ENCODE peak calls at places on chromosomes 3 and 15, in eight cellular contexts. One of them, this sample, is unnamed.
A peak's percentile ranks its signal among the peaks of the same experiment; 100 is the strongest.

GRCh38 chr15:66025972-66026371 is 156.7 kb downstream of the RAB11A start:
- DNase-seq in Peyer's patch: no peak
- DNase-seq in K562: no peak
- DNase-seq in HCT116: no peak
- DNase-seq in adrenal gland: no peak
- DNase-seq in ovary: no peak
- DNase-seq in IMR-90: no peak
- DNase-seq in suprapubic skin: no peak
- DNase-seq in this sample: no peak

GRCh38 chr3:146164951-146165350 is 4.0 kb upstream of the PLOD2 start:
- DNase-seq in Peyer's patch: no peak
- DNase-seq in suprapubic skin: no peak
- DNase-seq in K562: no peak
- DNase-seq in IMR-90: no peak
- DNase-seq in ovary: no peak
- DNase-seq in HCT116: no peak
- DNase-seq in adrenal gland: no peak
- DNase-seq in this sample: no peak

GRCh38 chr3:192887701-192888100 is 30.0 kb downstream of the MB21D2 start:
- DNase-seq in IMR-90: no peak
- DNase-seq in adrenal gland: no peak
- DNase-seq in K562: no peak
- DNase-seq in HCT116: no peak
- DNase-seq in Peyer's patch: no peak
- DNase-seq in ovary: no peak
- DNase-seq in suprapubic skin: no peak
- DNase-seq in this sample: no peak

GRCh38 chr3:155500429-155500828 is 206.9 kb upstream of the STRIT1 start:
- DNase-seq in HCT116: no peak
- DNase-seq in Peyer's patch: no peak
- DNase-seq in adrenal gland: no peak
- DNase-seq in suprapubic skin: no peak
- DNase-seq in ovary: no peak
- DNase-seq in IMR-90: no peak
- DNase-seq in K562: no peak
- DNase-seq in this sample: no peak

GRCh38 chr3:82567029-82567600 is 805.7 kb upstream of the GBE1 start:
- DNase-seq in HCT116: no peak
- DNase-seq in suprapubic skin: no peak
- DNase-seq in ovary: no peak
- DNase-seq in K562: no peak
- DNase-seq in Peyer's patch: no peak
- DNase-seq in adrenal gland: no peak
- DNase-seq in IMR-90: no peak
- DNase-seq in this sample: no peak

GRCh38 chr15:39242345-39242744 is 338.5 kb upstream of the THBS1 start:
- DNase-seq in HCT116: no peak
- DNase-seq in IMR-90: peak; percentile 47
- DNase-seq in suprapubic skin: no peak
- DNase-seq in Peyer's patch: no peak
- DNase-seq in K562: no peak
- DNase-seq in adrenal gland: no peak
- DNase-seq in ovary: no peak
- DNase-seq in this sample: no peak

GRCh38 chr3:42660131-42660715 is 6.7 kb downstream of the ZBTB47 start:
- DNase-seq in K562: no peak
- DNase-seq in IMR-90: peak; percentile 55
- DNase-seq in adrenal gland: peak; percentile 58
- DNase-seq in HCT116: no peak
- DNase-seq in suprapubic skin: no peak
- DNase-seq in ovary: no peak
- DNase-seq in Peyer's patch: no peak
- DNase-seq in this sample: no peak

GRCh38 chr3:13016083-13016725 is 57.0 kb downstream of the IQSEC1 start:
- DNase-seq in suprapubic skin: peak; percentile 82
- DNase-seq in Peyer's patch: peak; percentile 56
- DNase-seq in ovary: no peak
- DNase-seq in HCT116: no peak
- DNase-seq in adrenal gland: peak; percentile 83
- DNase-seq in IMR-90: no peak
- DNase-seq in K562: peak; percentile 42
- DNase-seq in this sample: peak; percentile 91

GRCh38 chr15:58957101-58957973 is 23.9 kb upstream of the SLTM start:
- DNase-seq in K562: peak; percentile 57
- DNase-seq in HCT116: peak; percentile 81
- DNase-seq in suprapubic skin: no peak
- DNase-seq in Peyer's patch: no peak
- DNase-seq in adrenal gland: peak; percentile 60
- DNase-seq in ovary: no peak
- DNase-seq in IMR-90: peak; percentile 58
- DNase-seq in this sample: no peak

GRCh38 chr15:73930371-73930770 is 4.1 kb downstream of the LOXL1 start:
- DNase-seq in IMR-90: peak; percentile 93
- DNase-seq in K562: no peak
- DNase-seq in Peyer's patch: peak; percentile 48
- DNase-seq in ovary: peak; percentile 65
- DNase-seq in HCT116: no peak
- DNase-seq in adrenal gland: no peak
- DNase-seq in suprapubic skin: no peak
- DNase-seq in this sample: no peak

GRCh38 chr3:182450942-182451607 is 342.2 kb upstream of the ATP11B start:
- DNase-seq in IMR-90: no peak
- DNase-seq in suprapubic skin: no peak
- DNase-seq in adrenal gland: no peak
- DNase-seq in Peyer's patch: no peak
- DNase-seq in ovary: no peak
- DNase-seq in K562: no peak
- DNase-seq in HCT116: no peak
- DNase-seq in this sample: no peak

GRCh38 chr15:75051161-75051560 is 27.8 kb downstream of the PPCDC start:
- DNase-seq in HCT116: no peak
- DNase-seq in adrenal gland: no peak
- DNase-seq in ovary: no peak
- DNase-seq in IMR-90: no peak
- DNase-seq in Peyer's patch: peak; percentile 26
- DNase-seq in K562: no peak
- DNase-seq in suprapubic skin: no peak
- DNase-seq in this sample: no peak

GRCh38 chr3:115040673-115041286 is 106.3 kb downstream of the ZBTB20 start:
- DNase-seq in IMR-90: peak; percentile 52
- DNase-seq in adrenal gland: no peak
- DNase-seq in ovary: no peak
- DNase-seq in K562: no peak
- DNase-seq in HCT116: peak; percentile 16
- DNase-seq in Peyer's patch: no peak
- DNase-seq in suprapubic skin: no peak
- DNase-seq in this sample: no peak

GRCh38 chr3:193040836-193041672 is 123.4 kb upstream of the MB21D2 start:
- DNase-seq in IMR-90: peak; percentile 60
- DNase-seq in HCT116: peak; percentile 50
- DNase-seq in adrenal gland: no peak
- DNase-seq in suprapubic skin: no peak
- DNase-seq in K562: peak; percentile 24
- DNase-seq in Peyer's patch: no peak
- DNase-seq in ovary: no peak
- DNase-seq in this sample: no peak

GRCh38 chr3:136110481-136110880 is 85.7 kb downstream of the MSL2 start:
- DNase-seq in Peyer's patch: no peak
- DNase-seq in K562: no peak
- DNase-seq in adrenal gland: no peak
- DNase-seq in suprapubic skin: no peak
- DNase-seq in IMR-90: no peak
- DNase-seq in ovary: no peak
- DNase-seq in HCT116: no peak
- DNase-seq in this sample: no peak

GRCh38 chr3:27581852-27582251 is 97.7 kb upstream of the SLC4A7 start:
- DNase-seq in Peyer's patch: no peak
- DNase-seq in ovary: no peak
- DNase-seq in IMR-90: no peak
- DNase-seq in suprapubic skin: no peak
- DNase-seq in adrenal gland: no peak
- DNase-seq in K562: no peak
- DNase-seq in HCT116: no peak
- DNase-seq in this sample: no peak

GRCh38 chr3:155412856-155413255 is 119.4 kb upstream of the STRIT1 start:
- DNase-seq in suprapubic skin: no peak
- DNase-seq in adrenal gland: no peak
- DNase-seq in IMR-90: no peak
- DNase-seq in HCT116: no peak
- DNase-seq in Peyer's patch: no peak
- DNase-seq in ovary: no peak
- DNase-seq in K562: no peak
- DNase-seq in this sample: no peak

GRCh38 chr15:70597056-70597603 is 166.2 kb downstream of the UACA start:
- DNase-seq in ovary: no peak
- DNase-seq in HCT116: no peak
- DNase-seq in K562: no peak
- DNase-seq in IMR-90: no peak
- DNase-seq in suprapubic skin: no peak
- DNase-seq in adrenal gland: peak; percentile 50
- DNase-seq in Peyer's patch: no peak
- DNase-seq in this sample: no peak

GRCh38 chr15:47407692-47408091 is 309.6 kb upstream of the SEMA6D start:
- DNase-seq in adrenal gland: no peak
- DNase-seq in Peyer's patch: no peak
- DNase-seq in suprapubic skin: no peak
- DNase-seq in HCT116: no peak
- DNase-seq in IMR-90: no peak
- DNase-seq in ovary: no peak
- DNase-seq in K562: no peak
- DNase-seq in this sample: no peak

GRCh38 chr3:78978037-78978436 is 789.8 kb downstream of the ROBO1 start:
- DNase-seq in HCT116: no peak
- DNase-seq in IMR-90: peak; percentile 28
- DNase-seq in ovary: no peak
- DNase-seq in Peyer's patch: no peak
- DNase-seq in K562: no peak
- DNase-seq in adrenal gland: no peak
- DNase-seq in suprapubic skin: no peak
- DNase-seq in this sample: no peak

GRCh38 chr3:69411331-69411730 is 25.4 kb upstream of the FRMD4B start:
- DNase-seq in ovary: no peak
- DNase-seq in suprapubic skin: no peak
- DNase-seq in Peyer's patch: no peak
- DNase-seq in adrenal gland: no peak
- DNase-seq in HCT116: no peak
- DNase-seq in IMR-90: peak; percentile 14
- DNase-seq in K562: no peak
- DNase-seq in this sample: no peak

GRCh38 chr15:47949815-47950214 is 171.0 kb upstream of the SLC24A5 start:
- DNase-seq in HCT116: no peak
- DNase-seq in ovary: no peak
- DNase-seq in suprapubic skin: no peak
- DNase-seq in IMR-90: no peak
- DNase-seq in K562: no peak
- DNase-seq in adrenal gland: no peak
- DNase-seq in Peyer's patch: no peak
- DNase-seq in this sample: no peak

DNA sequence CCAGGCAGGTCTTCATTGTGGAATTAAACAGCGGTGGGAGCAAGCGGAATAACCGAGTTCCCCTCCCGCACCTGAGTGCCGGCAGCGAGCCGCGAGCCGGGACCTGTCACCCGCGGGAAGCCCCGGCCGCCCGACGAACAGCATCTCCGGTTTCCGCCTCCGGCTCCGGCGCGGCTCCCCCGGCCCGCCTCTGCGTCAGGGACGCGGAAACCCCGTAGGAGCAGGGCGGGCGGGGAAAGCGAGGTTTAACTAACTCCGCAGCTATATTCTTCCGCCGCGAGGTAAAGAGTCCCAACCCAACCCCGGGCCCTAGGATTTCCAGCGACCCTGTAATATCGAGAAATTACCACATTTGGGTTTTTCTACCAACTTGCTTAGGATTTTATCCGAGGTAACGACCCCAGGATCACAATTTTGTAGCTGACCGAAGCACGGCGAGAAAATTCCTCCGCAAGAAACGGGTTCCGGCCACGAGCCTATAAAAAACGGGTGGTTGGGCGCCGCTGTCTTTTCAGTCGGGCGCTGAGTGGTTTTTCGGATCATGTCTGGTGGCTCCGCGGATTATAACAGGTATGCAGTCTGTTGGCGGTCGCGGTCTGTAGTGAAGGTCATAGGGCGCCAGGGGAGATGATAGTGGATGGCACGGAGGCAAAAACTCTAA is at the start of gene EIF4A2:
- DNase-seq in Peyer's patch: peak; percentile 91
- DNase-seq in IMR-90: peak; percentile 86
- DNase-seq in suprapubic skin: peak; percentile 94
- DNase-seq in K562: peak; percentile 89
- DNase-seq in adrenal gland: peak; percentile 95
- DNase-seq in HCT116: peak; percentile 78
- DNase-seq in ovary: peak; percentile 91
- DNase-seq in this sample: peak; percentile 98
- TF ChIP-seq POLR2A in Peyer's patch: peak; percentile 93
- TF ChIP-seq POLR2A in IMR-90: peak; percentile 100
- TF ChIP-seq POLR2A in suprapubic skin: peak; percentile 96
- TF ChIP-seq POLR2A in K562: peak; percentile 100
- TF ChIP-seq POLR2A in adrenal gland: peak; percentile 89
- TF ChIP-seq POLR2A in HCT116: peak; percentile 100
- TF ChIP-seq POLR2A in ovary: peak; percentile 89
- TF ChIP-seq POLR2A in this sample: no peak

GRCh38 chr15:101122806-101123205 is 129.0 kb downstream of the CHSY1 start:
- DNase-seq in Peyer's patch: no peak
- DNase-seq in IMR-90: no peak
- DNase-seq in HCT116: no peak
- DNase-seq in ovary: no peak
- DNase-seq in adrenal gland: no peak
- DNase-seq in suprapubic skin: no peak
- DNase-seq in K562: no peak
- DNase-seq in this sample: no peak
- TF ChIP-seq POLR2A in Peyer's patch: no peak
- TF ChIP-seq POLR2A in IMR-90: no peak
- TF ChIP-seq POLR2A in HCT116: no peak
- TF ChIP-seq POLR2A in ovary: no peak
- TF ChIP-seq POLR2A in adrenal gland: no peak
- TF ChIP-seq POLR2A in suprapubic skin: no peak
- TF ChIP-seq POLR2A in K562: no peak
- TF ChIP-seq POLR2A in this sample: no peak

GRCh38 chr3:57557088-57557537 is 1.0 kb downstream of the PDE12 start:
- DNase-seq in Peyer's patch: peak; percentile 57
- DNase-seq in IMR-90: peak; percentile 56
- DNase-seq in HCT116: no peak
- DNase-seq in adrenal gland: peak; percentile 65
- DNase-seq in K562: peak; percentile 14
- DNase-seq in suprapubic skin: no peak
- DNase-seq in ovary: no peak
- DNase-seq in this sample: no peak
- TF ChIP-seq POLR2A in Peyer's patch: no peak
- TF ChIP-seq POLR2A in IMR-90: peak; percentile 48
- TF ChIP-seq POLR2A in HCT116: no peak
- TF ChIP-seq POLR2A in adrenal gland: peak; percentile 27
- TF ChIP-seq POLR2A in K562: no peak
- TF ChIP-seq POLR2A in suprapubic skin: no peak
- TF ChIP-seq POLR2A in ovary: no peak
- TF ChIP-seq POLR2A in this sample: no peak

GRCh38 chr3:73622135-73622534 is 2.6 kb downstream of the PDZRN3 start:
- DNase-seq in K562: no peak
- DNase-seq in ovary: peak; percentile 67
- DNase-seq in Peyer's patch: peak; percentile 57
- DNase-seq in IMR-90: peak; percentile 47
- DNase-seq in HCT116: no peak
- DNase-seq in adrenal gland: peak; percentile 78
- DNase-seq in suprapubic skin: no peak
- DNase-seq in this sample: no peak
- TF ChIP-seq POLR2A in K562: no peak
- TF ChIP-seq POLR2A in ovary: no peak
- TF ChIP-seq POLR2A in Peyer's patch: no peak
- TF ChIP-seq POLR2A in IMR-90: no peak
- TF ChIP-seq POLR2A in HCT116: no peak
- TF ChIP-seq POLR2A in adrenal gland: peak; percentile 24
- TF ChIP-seq POLR2A in suprapubic skin: no peak
- TF ChIP-seq POLR2A in this sample: no peak

GRCh38 chr15:101652098-101652782 is at the start of gene TM2D3:
- DNase-seq in K562: peak; percentile 96
- DNase-seq in Peyer's patch: peak; percentile 97
- DNase-seq in HCT116: peak; percentile 73
- DNase-seq in adrenal gland: peak; percentile 96
- DNase-seq in IMR-90: peak; percentile 88
- DNase-seq in ovary: peak; percentile 97
- DNase-seq in suprapubic skin: peak; percentile 97
- DNase-seq in this sample: peak; percentile 91
- TF ChIP-seq POLR2A in K562: peak; percentile 90
- TF ChIP-seq POLR2A in Peyer's patch: peak; percentile 86
- TF ChIP-seq POLR2A in HCT116: peak; percentile 84
- TF ChIP-seq POLR2A in adrenal gland: peak; percentile 90
- TF ChIP-seq POLR2A in IMR-90: peak; percentile 81
- TF ChIP-seq POLR2A in ovary: peak; percentile 92
- TF ChIP-seq POLR2A in suprapubic skin: peak; percentile 39
- TF ChIP-seq POLR2A in this sample: no peak